ENCODE peak calls at places on chromosomes 16 and 17, in six cellular contexts. R is K562, D is left lung, J is left ventricle myocardium inferior, T is A549, Y is OCI-LY7. N is an unnamed sample.

GRCh38 chr16:22171953-22172352 is 9.6 kb downstream of the SDR42E2 start:
- DNase-seq in R (no peak), D (no peak), J (no peak), T (no peak), Y (no peak), N (no peak)

GRCh38 chr16:72434159-72434558 is 262.2 kb upstream of the PMFBP1 start:
- DNase-seq in R (no peak), D (no peak), J (no peak), T (peak), Y (peak), N (no peak)

GRCh38 chr16:28587386-28587785 is 9.5 kb downstream of the SULT1A2 start:
- DNase-seq in R (no peak), D (no peak), J (no peak), T (peak), Y (no peak), N (no peak)

GRCh38 chr16:69711115-69711740 is 15.1 kb downstream of the NQO1 start:
- DNase-seq in R (no peak), D (peak), J (no peak), T (no peak), Y (no peak), N (peak)

GRCh38 chr17:60641810-60642220 is 35.8 kb upstream of the BCAS3 start:
- DNase-seq in R (peak), D (peak), J (no peak), T (peak), Y (peak), N (peak)

GRCh38 chr16:10036951-10037350 is 145.3 kb downstream of the GRIN2A start:
- DNase-seq in R (no peak), D (no peak), J (no peak), T (no peak), Y (no peak), N (no peak)

GRCh38 chr16:87754535-87754934 is 11.3 kb downstream of the KLHDC4 start:
- DNase-seq in R (no peak), D (no peak), J (no peak), T (no peak), Y (no peak), N (no peak)

GRCh38 chr16:87460936-87461335 is 31.9 kb downstream of the ZCCHC14 start:
- DNase-seq in R (no peak), D (no peak), J (no peak), T (no peak), Y (no peak), N (no peak)

GRCh38 chr17:43905985-43906852 is 1.1 kb downstream of the MPP2 start:
- DNase-seq in R (peak), D (peak), J (peak), T (peak), Y (no peak), N (peak)

GRCh38 chr17:55230716-55231115 is 34.0 kb upstream of the HLF start:
- DNase-seq in R (no peak), D (no peak), J (no peak), T (no peak), Y (no peak), N (no peak)

GRCh38 chr16:67277999-67278772 is 1.1 kb upstream of the PLEKHG4 start:
- DNase-seq in R (no peak), D (no peak), J (no peak), T (no peak), Y (no peak), N (peak)
- TF ChIP-seq CTCF in R (no peak), D (no peak), J (no peak), T (peak), Y (peak), N (no peak)

DNA sequence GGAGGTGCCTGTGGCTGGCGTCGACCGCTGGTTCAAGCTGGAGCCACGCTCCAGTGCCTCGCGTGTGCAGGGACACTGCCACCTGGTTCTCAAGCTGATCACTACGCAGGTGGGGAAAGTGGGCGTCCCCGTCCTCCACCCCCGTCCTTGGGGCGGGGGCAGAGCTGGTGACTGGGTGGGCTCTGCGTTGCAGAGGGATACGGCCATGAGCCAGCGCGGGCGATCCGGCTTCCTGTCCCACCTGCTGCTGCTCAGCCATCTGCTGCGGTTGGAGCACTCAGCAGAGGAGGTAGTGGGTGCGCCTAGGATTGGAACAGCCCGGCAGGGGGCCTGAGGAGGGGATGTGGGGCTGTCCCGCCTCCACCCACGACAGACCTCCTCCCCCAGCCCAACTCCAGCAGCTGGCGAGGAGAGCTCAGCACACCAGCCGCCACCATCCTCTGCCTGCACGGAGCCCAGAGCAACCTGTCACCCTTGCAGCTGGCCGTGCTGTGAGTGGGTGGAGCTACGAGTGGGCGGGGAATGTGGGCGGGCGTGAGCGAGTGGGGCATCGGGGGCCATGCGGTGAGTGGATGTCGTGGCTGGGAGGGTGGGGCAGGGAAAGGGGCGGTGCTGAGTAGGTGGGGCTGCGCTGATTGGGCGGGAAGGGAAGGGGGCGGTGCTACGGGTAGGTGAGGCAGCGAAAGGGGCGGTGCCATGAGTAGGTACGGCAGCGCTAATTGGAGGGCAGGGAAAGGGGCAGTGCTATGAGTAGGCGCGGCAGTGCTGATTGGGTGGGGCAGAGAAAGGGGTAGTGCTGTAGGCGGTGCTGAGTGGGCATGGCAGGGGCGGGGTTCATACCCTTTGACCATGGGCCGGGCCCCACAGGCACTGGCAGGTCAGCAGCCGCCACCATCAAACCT is 8.9 kb downstream of the TSR3 start:
- DNase-seq in R (peak), D (peak), J (peak), T (peak), Y (peak), N (peak)
- H3K27ac ChIP-seq in R (no peak), D (no peak), J (peak), T (no peak), Y (peak), N (no peak)

GRCh38 chr16:84953051-84953746 is 58.1 kb downstream of the ZDHHC7 start:
- DNase-seq in R (no peak), D (no peak), J (no peak), T (no peak), Y (no peak), N (no peak)
- TF ChIP-seq CTCF in R (no peak), D (no peak), J (no peak), T (no peak), Y (no peak), N (no peak)

GRCh38 chr16:58038219-58038641 is 12.7 kb downstream of the MMP15 start:
- DNase-seq in R (no peak), D (no peak), J (no peak), T (no peak), Y (no peak), N (no peak)
- H3K27ac ChIP-seq in R (no peak), D (no peak), J (no peak), T (no peak), Y (no peak), N (no peak)

DNA sequence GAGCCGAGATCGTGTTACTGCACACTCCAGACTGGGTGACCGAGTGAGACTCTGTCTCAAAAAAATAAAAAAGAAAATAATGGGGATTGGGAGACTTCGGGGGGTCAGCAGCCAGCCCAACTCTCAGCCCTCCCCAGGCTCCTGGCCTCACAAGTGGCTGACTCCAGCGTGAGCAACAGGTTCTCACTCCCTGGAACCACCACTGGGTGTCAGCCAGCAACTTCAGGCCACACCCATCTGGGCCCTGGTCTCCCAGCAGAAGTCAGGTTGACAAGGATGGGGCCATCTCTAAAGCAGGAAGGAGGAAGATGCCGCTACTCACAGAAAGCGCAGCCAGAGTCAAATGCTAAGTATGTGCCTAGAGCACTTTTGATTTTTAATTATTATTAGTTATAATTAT is 139.4 kb downstream of the C16orf78 start:
- DNase-seq in R (peak), D (no peak), J (no peak), T (peak), Y (peak), N (no peak)
- TF ChIP-seq CTCF in R (peak), D (no peak), J (peak), T (no peak), Y (peak), N (peak)

GRCh38 chr17:12627776-12628491 is 37.8 kb upstream of the MYOCD start:
- DNase-seq in R (no peak), D (no peak), J (no peak), T (peak), Y (no peak), N (peak)
- H3K27ac ChIP-seq in R (no peak), D (no peak), J (peak), T (peak), Y (no peak), N (peak)

GRCh38 chr17:1200440-1200839 is 20.7 kb upstream of the ABR start:
- DNase-seq in R (no peak), D (no peak), J (no peak), T (no peak), Y (peak), N (no peak)

GRCh38 chr17:1201132-1201702 is 21.4 kb upstream of the ABR start:
- DNase-seq in R (no peak), D (no peak), J (no peak), T (no peak), Y (peak), N (no peak)

GRCh38 chr17:1203967-1204291 is 24.1 kb upstream of the ABR start:
- DNase-seq in R (no peak), D (no peak), J (no peak), T (no peak), Y (no peak), N (no peak)

GRCh38 chr17:1206016-1206787 is 26.4 kb upstream of the ABR start:
- DNase-seq in R (no peak), D (peak), J (no peak), T (no peak), Y (peak), N (no peak)

DNA sequence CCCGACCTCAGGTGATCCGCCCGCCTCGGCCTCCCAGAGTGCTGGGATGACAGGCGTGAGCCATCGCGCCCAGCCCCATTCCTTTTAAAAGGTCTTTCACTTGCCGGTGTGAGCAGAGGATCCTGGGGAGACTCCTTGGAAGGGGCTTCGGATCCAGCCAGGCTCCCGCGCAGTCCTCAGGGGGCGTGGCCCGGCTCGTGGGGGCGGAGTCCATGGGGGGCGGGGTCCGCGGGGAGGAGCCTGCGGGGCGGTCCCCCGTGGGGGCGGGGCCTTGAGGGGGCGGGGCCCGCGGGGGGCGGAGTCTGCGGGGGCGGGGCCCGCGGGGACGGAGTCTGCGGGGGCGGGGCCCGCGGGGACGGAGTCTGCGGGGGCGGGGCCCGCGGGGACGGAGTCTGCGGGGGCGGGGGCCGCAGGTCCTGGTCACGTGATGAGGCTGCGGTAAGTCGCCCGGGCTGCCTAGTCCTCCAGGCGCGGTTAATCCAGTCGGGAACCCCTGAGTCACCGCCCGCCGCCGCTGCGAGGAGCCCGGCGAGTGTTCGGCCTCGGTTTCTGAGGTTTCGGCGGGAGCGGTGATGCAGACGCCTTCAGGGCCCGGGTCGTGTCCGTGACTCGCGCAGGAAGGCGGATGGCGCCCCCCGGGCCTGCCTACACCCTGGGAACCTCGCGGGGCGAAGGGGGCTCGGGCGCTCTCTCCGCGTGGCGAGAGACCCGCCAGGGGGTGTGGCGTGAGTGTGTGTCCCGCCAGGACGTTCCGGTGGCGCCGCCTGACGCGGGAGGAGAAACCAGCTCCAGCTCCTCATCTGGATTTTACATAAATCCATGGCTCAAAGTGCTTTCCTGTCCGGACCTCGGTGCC is 23.6 kb upstream of the ABR start:
- DNase-seq in R (peak), D (peak), J (peak), T (peak), Y (peak), N (peak)
- TF ChIP-seq CTCF in R (no peak), D (no peak), J (no peak), T (peak), Y (no peak), N (no peak)

DNA sequence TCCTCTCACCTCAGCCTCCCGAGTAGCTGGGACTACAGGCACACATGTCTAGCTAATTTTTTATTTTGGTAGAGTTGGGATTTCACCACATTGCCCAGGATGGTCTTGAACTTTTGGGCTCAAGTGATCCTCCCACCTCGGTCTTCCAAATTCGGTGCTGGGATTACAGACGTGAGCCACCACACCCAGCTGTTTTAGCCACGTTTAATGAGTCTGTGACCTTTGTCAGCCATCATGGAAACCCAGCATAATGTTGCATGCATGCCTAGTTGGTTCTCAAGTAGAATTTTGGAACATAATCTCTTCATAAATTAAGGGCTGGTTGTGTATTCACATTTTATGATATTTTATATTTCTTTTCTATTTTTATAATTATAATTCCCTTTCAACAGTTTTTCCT is 42.0 kb downstream of the GOSR1 start:
- DNase-seq in R (no peak), D (no peak), J (no peak), T (no peak), Y (no peak), N (no peak)
- H3K27ac ChIP-seq in R (no peak), D (peak), J (peak), T (no peak), Y (no peak), N (peak)

GRCh38 chr17:58329035-58329807 is 626 bp upstream of the TSPOAP1 start:
- DNase-seq in R (peak), D (peak), J (peak), T (no peak), Y (peak), N (no peak)
- TF ChIP-seq CTCF in R (peak), D (no peak), J (peak), T (peak), Y (peak), N (peak)

N was measured in brain microvascular endothelial cell.